ENCODE peak calls at places on chromosome 11, in nine cellular contexts. One of them, this sample, is unnamed.

GRCh38 chr11:12079726-12080556 is 30.4 kb upstream of the MICAL2 start:
- DNase-seq in activated T-cell treated with anti-CD3 and anti-CD28 coated beads, Interleukin-2, amount 50 U/mL, for 72 hours: no peak
- DNase-seq in NCI-H1092: no peak
- DNase-seq in upper lobe of right lung: peak; percentile 70
- DNase-seq in GM23338: no peak
- DNase-seq in HTR-8/SVneo: peak; percentile 62
- DNase-seq in T-helper 1 cell: no peak
- DNase-seq in cardiac septum: no peak
- DNase-seq in tibial nerve: peak; percentile 49
- DNase-seq in this sample: peak; percentile 75

GRCh38 chr11:104870910-104871309 is 27.4 kb downstream of the CASP12 start:
- DNase-seq in activated T-cell treated with anti-CD3 and anti-CD28 coated beads, Interleukin-2, amount 50 U/mL, for 72 hours: no peak
- DNase-seq in NCI-H1092: no peak
- DNase-seq in upper lobe of right lung: no peak
- DNase-seq in GM23338: no peak
- DNase-seq in HTR-8/SVneo: no peak
- DNase-seq in T-helper 1 cell: no peak
- DNase-seq in cardiac septum: no peak
- DNase-seq in tibial nerve: no peak
- DNase-seq in this sample: no peak

GRCh38 chr11:61338783-61339489 is 5.9 kb downstream of the TKFC start:
- DNase-seq in activated T-cell treated with anti-CD3 and anti-CD28 coated beads, Interleukin-2, amount 50 U/mL, for 72 hours: no peak
- DNase-seq in NCI-H1092: no peak
- DNase-seq in upper lobe of right lung: no peak
- DNase-seq in GM23338: no peak
- DNase-seq in HTR-8/SVneo: no peak
- DNase-seq in T-helper 1 cell: no peak
- DNase-seq in cardiac septum: peak; percentile 73
- DNase-seq in tibial nerve: no peak
- DNase-seq in this sample: no peak

GRCh38 chr11:76083563-76084451 is 122.5 kb downstream of the WNT11 start:
- DNase-seq in activated T-cell treated with anti-CD3 and anti-CD28 coated beads, Interleukin-2, amount 50 U/mL, for 72 hours: no peak
- DNase-seq in NCI-H1092: no peak
- DNase-seq in upper lobe of right lung: no peak
- DNase-seq in GM23338: no peak
- DNase-seq in HTR-8/SVneo: peak; percentile 6
- DNase-seq in T-helper 1 cell: no peak
- DNase-seq in cardiac septum: no peak
- DNase-seq in tibial nerve: peak; percentile 28
- DNase-seq in this sample: no peak

GRCh38 chr11:46446343-46446751 is 54.8 kb upstream of the CHRM4 start:
- DNase-seq in activated T-cell treated with anti-CD3 and anti-CD28 coated beads, Interleukin-2, amount 50 U/mL, for 72 hours: no peak
- DNase-seq in NCI-H1092: peak; percentile 68
- DNase-seq in upper lobe of right lung: no peak
- DNase-seq in GM23338: peak; percentile 64
- DNase-seq in HTR-8/SVneo: no peak
- DNase-seq in T-helper 1 cell: no peak
- DNase-seq in cardiac septum: no peak
- DNase-seq in tibial nerve: no peak
- DNase-seq in this sample: no peak

GRCh38 chr11:12845739-12846358 is 163.3 kb upstream of the RASSF10 start:
- DNase-seq in activated T-cell treated with anti-CD3 and anti-CD28 coated beads, Interleukin-2, amount 50 U/mL, for 72 hours: no peak
- DNase-seq in NCI-H1092: peak; percentile 94
- DNase-seq in upper lobe of right lung: no peak
- DNase-seq in GM23338: peak; percentile 59
- DNase-seq in HTR-8/SVneo: no peak
- DNase-seq in T-helper 1 cell: no peak
- DNase-seq in cardiac septum: no peak
- DNase-seq in tibial nerve: no peak
- DNase-seq in this sample: no peak

GRCh38 chr11:77560605-77561004 is 29.1 kb upstream of the AQP11 start:
- DNase-seq in activated T-cell treated with anti-CD3 and anti-CD28 coated beads, Interleukin-2, amount 50 U/mL, for 72 hours: no peak
- DNase-seq in NCI-H1092: no peak
- DNase-seq in upper lobe of right lung: no peak
- DNase-seq in GM23338: no peak
- DNase-seq in HTR-8/SVneo: peak; percentile 73
- DNase-seq in T-helper 1 cell: no peak
- DNase-seq in cardiac septum: no peak
- DNase-seq in tibial nerve: no peak
- DNase-seq in this sample: no peak

GRCh38 chr11:35594680-35595079 is 23.6 kb upstream of the FJX1 start:
- DNase-seq in activated T-cell treated with anti-CD3 and anti-CD28 coated beads, Interleukin-2, amount 50 U/mL, for 72 hours: no peak
- DNase-seq in NCI-H1092: no peak
- DNase-seq in upper lobe of right lung: no peak
- DNase-seq in GM23338: no peak
- DNase-seq in HTR-8/SVneo: no peak
- DNase-seq in T-helper 1 cell: no peak
- DNase-seq in cardiac septum: no peak
- DNase-seq in tibial nerve: no peak
- DNase-seq in this sample: no peak

GRCh38 chr11:62905927-62906531 is 15.1 kb downstream of the CHRM1 start:
- DNase-seq in activated T-cell treated with anti-CD3 and anti-CD28 coated beads, Interleukin-2, amount 50 U/mL, for 72 hours: peak; percentile 74
- DNase-seq in NCI-H1092: peak; percentile 77
- DNase-seq in upper lobe of right lung: peak; percentile 84
- DNase-seq in GM23338: peak; percentile 92
- DNase-seq in HTR-8/SVneo: peak; percentile 84
- DNase-seq in T-helper 1 cell: peak; percentile 71
- DNase-seq in cardiac septum: peak; percentile 88
- DNase-seq in tibial nerve: peak; percentile 87
- DNase-seq in this sample: peak; percentile 38

GRCh38 chr11:86193297-86194095 is 51.1 kb upstream of the EED start:
- DNase-seq in activated T-cell treated with anti-CD3 and anti-CD28 coated beads, Interleukin-2, amount 50 U/mL, for 72 hours: peak; percentile 67
- DNase-seq in NCI-H1092: peak; percentile 83
- DNase-seq in upper lobe of right lung: peak; percentile 70
- DNase-seq in GM23338: peak; percentile 94
- DNase-seq in HTR-8/SVneo: peak; percentile 88
- DNase-seq in T-helper 1 cell: peak; percentile 90
- DNase-seq in cardiac septum: peak; percentile 87
- DNase-seq in tibial nerve: peak; percentile 79
- DNase-seq in this sample: peak; percentile 44